ENCODE peak calls at places on chromosomes 1 and 21, in five cellular contexts. R, W, M, S and G are unnamed samples.
A peak's percentile ranks its signal among the peaks of the same experiment; 100 is the strongest.

GRCh38 chr21:42484966-42485365 is 11.1 kb downstream of the RSPH1 start:
- DNase-seq in R (no peak), M (no peak), S (peak; percentile 41), W (no peak), G (no peak)

GRCh38 chr1:64228181-64228957 is 24.9 kb downstream of the UBE2U start:
- DNase-seq in M (no peak), R (no peak), W (no peak), S (no peak), G (no peak)

GRCh38 chr1:145720556-145720877 is 1.2 kb downstream of the CD160 start:
- DNase-seq in S (no peak), R (no peak), M (no peak), W (no peak), G (no peak)

GRCh38 chr1:27356628-27357280 is 10.0 kb downstream of the MAP3K6 start:
- DNase-seq in S (no peak), W (no peak), M (peak; percentile 57), R (no peak), G (no peak)

GRCh38 chr1:116260096-116260495 is 112.9 kb upstream of the ATP1A1 start:
- DNase-seq in S (no peak), W (no peak), R (no peak), M (no peak), G (no peak)

GRCh38 chr1:54122131-54122751 is 30.6 kb downstream of the CDCP2 start:
- DNase-seq in W (no peak), R (no peak), M (no peak), S (no peak), G (peak; percentile 83)

GRCh38 chr21:38979271-38980196 is 173.8 kb downstream of the ETS2 start:
- DNase-seq in W (no peak), M (no peak), S (no peak), R (no peak), G (no peak)

GRCh38 chr1:61393575-61393974 is 311.2 kb downstream of the NFIA start:
- DNase-seq in W (no peak), S (no peak), M (no peak), R (no peak), G (no peak)

GRCh38 chr1:61580417-61580816 is 144.5 kb downstream of the TM2D1 start:
- DNase-seq in S (no peak), R (no peak), W (no peak), M (no peak), G (no peak)

GRCh38 chr1:225816643-225817538 is 7.0 kb downstream of the EPHX1 start:
- DNase-seq in M (no peak), R (no peak), W (no peak), S (peak; percentile 84), G (no peak)

GRCh38 chr1:109876617-109877319 is 33.9 kb upstream of the CSF1 start:
- DNase-seq in S (no peak), M (no peak), R (no peak), W (no peak), G (no peak)

DNA sequence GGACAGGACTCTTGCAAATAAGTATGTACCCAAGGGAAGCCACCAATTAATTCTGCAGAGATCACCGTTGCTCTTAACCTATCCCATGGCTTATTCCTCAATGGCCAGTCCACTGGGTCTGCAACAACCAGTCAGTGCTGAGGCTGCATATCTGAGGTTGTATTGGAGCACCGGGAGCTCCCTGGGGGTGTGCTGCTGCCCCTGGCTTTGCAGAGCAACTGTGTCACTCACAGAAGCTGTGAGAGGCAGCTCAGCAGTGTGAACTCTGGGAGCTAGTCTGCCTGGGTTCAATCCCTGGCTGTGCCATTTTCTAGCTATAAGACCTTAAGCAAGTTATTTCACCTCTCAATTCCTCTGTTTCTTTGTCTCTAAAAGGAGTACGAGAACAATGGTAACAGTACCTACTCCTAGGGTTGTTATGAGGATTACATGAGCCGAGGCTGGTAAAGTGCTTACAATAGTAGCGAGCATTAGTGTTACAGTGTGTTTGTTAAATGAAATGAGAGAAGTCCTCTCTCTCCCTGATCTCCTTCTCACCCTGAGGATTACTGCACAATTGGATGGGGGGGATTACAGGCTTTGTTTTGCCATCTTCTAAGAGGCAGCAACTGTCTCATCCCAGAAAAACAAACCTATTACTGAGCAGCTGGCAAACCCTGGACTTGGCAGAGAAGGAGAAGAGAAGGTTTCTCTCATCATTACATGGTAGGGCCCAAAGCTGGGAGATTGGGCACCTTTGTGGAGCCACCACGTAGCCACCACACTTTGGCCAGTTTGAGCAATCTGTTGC is 3.6 kb downstream of the RXRG start:
- DNase-seq in W (no peak), R (no peak), S (no peak), M (no peak), G (no peak)
- TF ChIP-seq CTCF in W (no peak), R (no peak), S (no peak), M (no peak), G (no peak)

GRCh38 chr1:175129182-175129581 is 61.5 kb downstream of the TNN start:
- DNase-seq in M (no peak), W (no peak), R (no peak), S (no peak), G (no peak)

GRCh38 chr1:175131100-175131499 is 61.5 kb downstream of the KIAA0040 start:
- DNase-seq in S (no peak), W (no peak), M (no peak), R (no peak), G (no peak)

GRCh38 chr1:175129644-175129996 is 62.0 kb downstream of the TNN start:
- DNase-seq in W (no peak), M (no peak), R (no peak), S (no peak), G (no peak)

GRCh38 chr1:175130649-175131045 is 61.9 kb downstream of the KIAA0040 start:
- DNase-seq in S (no peak), R (no peak), M (no peak), W (no peak), G (no peak)

GRCh38 chr1:175129997-175130648 is 62.5 kb downstream of the KIAA0040 start:
- DNase-seq in W (no peak), R (no peak), M (no peak), S (no peak), G (no peak)
- TF ChIP-seq CTCF in W (no peak), R (no peak), M (peak; percentile 8), S (no peak), G (no peak)

GRCh38 chr1:214573386-214574358 is 22.3 kb upstream of the PTPN14 start:
- DNase-seq in R (no peak), S (no peak), W (peak; percentile 83), M (no peak), G (no peak)

GRCh38 chr1:214579183-214579582 is 23.8 kb upstream of the CENPF start:
- DNase-seq in R (no peak), W (no peak), S (no peak), M (no peak), G (no peak)

GRCh38 chr1:214570442-214570841 is 19.0 kb upstream of the PTPN14 start:
- DNase-seq in W (no peak), M (no peak), S (no peak), R (no peak), G (no peak)

GRCh38 chr1:214571281-214571680 is 19.9 kb upstream of the PTPN14 start:
- DNase-seq in S (no peak), R (no peak), W (no peak), M (no peak), G (no peak)

DNA sequence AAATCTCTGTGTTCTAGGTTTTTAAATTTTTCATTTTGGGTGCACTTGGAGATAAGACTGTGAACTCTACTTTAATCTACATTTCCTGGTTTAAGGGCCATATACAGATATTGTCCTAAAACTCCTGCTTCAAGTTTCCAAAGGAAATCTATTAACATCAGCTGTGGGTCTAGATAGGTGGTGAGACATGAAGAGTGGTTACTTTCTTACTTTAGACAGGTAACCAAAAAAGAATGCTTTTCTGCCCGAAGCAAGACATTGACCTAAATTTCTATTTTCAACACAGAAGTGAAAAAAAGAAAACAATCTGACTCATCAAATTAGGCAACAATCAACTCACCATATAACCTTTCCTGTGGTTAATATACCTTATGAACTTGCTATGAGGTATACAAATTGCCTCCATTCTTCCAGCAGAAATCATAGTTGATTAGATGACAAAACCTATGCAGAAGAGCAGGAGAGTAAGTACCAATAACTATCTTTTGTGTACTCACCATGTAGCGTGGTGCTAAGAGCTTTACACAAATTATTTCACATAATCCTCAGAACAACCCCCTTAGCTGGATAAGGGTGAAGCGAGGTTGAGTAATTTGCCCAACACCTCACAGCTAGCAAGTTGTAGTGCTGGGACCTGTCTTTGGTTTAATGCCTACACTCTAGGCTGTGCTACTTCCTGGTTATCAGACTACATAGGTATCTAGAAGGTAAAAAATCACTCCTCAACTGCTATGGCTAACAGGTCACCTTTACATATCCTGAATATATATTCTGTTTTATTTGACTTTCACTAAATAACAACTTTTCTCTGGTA is 23.4 kb upstream of the PTPN14 start:
- DNase-seq in S (no peak), W (no peak), M (no peak), R (no peak), G (no peak)
- TF ChIP-seq CTCF in S (no peak), W (no peak), M (no peak), R (no peak), G (no peak)

DNA sequence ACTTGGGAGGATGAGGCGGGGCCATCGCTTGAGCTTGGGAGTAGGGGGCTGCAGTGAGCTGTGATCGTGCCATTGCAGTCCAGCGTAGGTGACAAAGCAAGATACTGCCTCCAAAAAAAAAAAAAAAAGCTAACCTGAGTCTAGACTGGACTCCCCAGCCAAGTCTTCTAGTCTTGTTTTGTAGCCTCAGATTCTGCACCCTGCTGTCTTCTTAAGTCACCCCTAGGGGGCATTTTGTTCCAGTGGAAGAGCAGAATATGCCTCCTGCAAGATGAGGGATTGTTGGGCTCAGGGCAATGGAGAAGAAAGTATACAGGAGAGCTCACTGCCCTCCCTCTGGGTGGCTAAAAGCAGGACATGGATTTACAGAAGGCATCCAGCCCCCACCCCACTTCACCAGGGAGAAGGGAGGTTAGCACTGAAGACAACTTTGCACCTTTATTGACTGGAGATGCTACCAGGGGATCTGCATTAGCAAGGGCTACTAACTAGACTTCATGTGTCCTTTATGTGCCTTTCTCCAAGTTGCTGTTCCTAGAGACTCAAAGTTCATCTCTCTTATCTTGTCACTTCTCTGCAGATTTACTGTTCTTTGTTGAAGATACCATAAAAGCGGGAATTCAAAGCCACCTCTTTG is 15.3 kb upstream of the RNF187 start:
- DNase-seq in R (no peak), S (no peak), W (no peak), M (no peak), G (no peak)
- TF ChIP-seq CTCF in R (peak; percentile 50), S (no peak), W (no peak), M (peak; percentile 46), G (peak; percentile 67)

GRCh38 chr21:46285761-46286667 is at the start of gene YBEY:
- DNase-seq in M (peak; percentile 93), S (peak; percentile 92), W (peak; percentile 79), R (peak; percentile 76), G (peak; percentile 99)
- TF ChIP-seq CTCF in M (peak; percentile 36), S (peak; percentile 18), W (peak; percentile 43), R (peak; percentile 51), G (peak; percentile 75)